ENCODE peak calls at places on chromosomes 16 and 17, in eight cellular contexts. S is anterior cingulate cortex; C is AG04450; P is erythroblast; O is activated CD4-positive, alpha-beta T cell treated with anti-CD3 and anti-CD28 coated beads, Interleukin-2, amount 50 U/mL, for 48 hours; E is GM19239; V is T-helper 2 cell; Y is left lobe of liver. X is an unnamed sample.

GRCh38 chr16:10172848-10173655 is 9.2 kb downstream of the GRIN2A start:
- DNase-seq in C (no peak), S (no peak), E (no peak), P (no peak), Y (no peak), V (no peak), O (no peak), X (no peak)

GRCh38 chr17:48181653-48182052 is 74.1 kb downstream of the SNX11 start:
- DNase-seq in V (no peak), C (no peak), S (no peak), P (no peak), Y (no peak), O (no peak), E (no peak), X (no peak)

GRCh38 chr17:27986805-27987684 is 55.4 kb upstream of the NLK start:
- DNase-seq in V (no peak), Y (no peak), P (peak; percentile 86), E (no peak), C (no peak), S (no peak), O (no peak), X (no peak)

GRCh38 chr17:81391964-81392908 is 3.0 kb upstream of the BAHCC1 start:
- DNase-seq in P (no peak), Y (peak; percentile 67), C (no peak), O (no peak), S (peak; percentile 52), V (no peak), E (no peak), X (no peak)

GRCh38 chr17:77186141-77186604 is 45.4 kb downstream of the SEC14L1 start:
- DNase-seq in E (no peak), Y (no peak), O (no peak), V (peak; percentile 15), P (no peak), S (no peak), C (no peak), X (peak; percentile 51)

GRCh38 chr17:21282231-21282630 is 2.3 kb upstream of the MAP2K3 start:
- DNase-seq in S (no peak), E (no peak), V (no peak), P (peak; percentile 60), Y (peak; percentile 39), C (peak; percentile 92), O (no peak), X (no peak)

GRCh38 chr16:87076950-87077749 is 240.0 kb downstream of the C16orf95 start:
- DNase-seq in S (no peak), O (peak; percentile 64), V (peak; percentile 52), E (peak; percentile 57), C (peak; percentile 18), Y (peak; percentile 56), P (peak; percentile 74), X (no peak)

GRCh38 chr17:70677783-70678647 is 508.7 kb downstream of the KCNJ2 start:
- DNase-seq in O (no peak), E (no peak), V (no peak), S (no peak), Y (peak; percentile 62), C (no peak), P (no peak), X (no peak)

GRCh38 chr17:39738568-39738901 is 797 bp downstream of the GRB7 start:
- DNase-seq in P (no peak), Y (peak; percentile 71), E (peak; percentile 42), O (peak; percentile 75), V (peak; percentile 38), S (no peak), C (no peak), X (peak; percentile 81)

GRCh38 chr17:57311281-57312216 is 55.2 kb downstream of the MSI2 start:
- DNase-seq in Y (no peak), S (no peak), C (no peak), O (no peak), V (no peak), P (no peak), E (no peak), X (no peak)